ENCODE peak calls at places on chromosomes 3 and 15, in four cellular contexts. A, E, I and B are unnamed samples.

GRCh38 chr15:90481023-90481422 is 48.7 kb upstream of the CRTC3 start:
- DNase-seq in A (no peak), E (no peak), I (no peak), B (no peak)

GRCh38 chr3:128879125-128879969 is at the start of gene ACAD9:
- DNase-seq in A (peak; percentile 98), E (peak; percentile 95), I (peak; percentile 97), B (peak; percentile 97)

GRCh38 chr3:160643994-160644393 is 33.0 kb upstream of the ARL14 start:
- DNase-seq in A (peak; percentile 19), E (no peak), I (no peak), B (no peak)

GRCh38 chr15:92958105-92958504 is 58.0 kb downstream of the CHD2 start:
- DNase-seq in A (no peak), E (no peak), I (no peak), B (no peak)

GRCh38 chr3:58299839-58300516 is 6.1 kb upstream of the RPP14 start:
- DNase-seq in A (peak; percentile 32), E (peak; percentile 26), I (no peak), B (no peak)

GRCh38 chr3:128455786-128456748 is 10.6 kb downstream of the DNAJB8 start:
- DNase-seq in A (no peak), E (no peak), I (no peak), B (no peak)

GRCh38 chr3:184003187-184003967 is 14.3 kb downstream of the ABCC5 start:
- DNase-seq in A (peak; percentile 78), E (no peak), I (no peak), B (no peak)

GRCh38 chr3:53331871-53332270 is 15.5 kb downstream of the DCP1A start:
- DNase-seq in A (no peak), E (no peak), I (no peak), B (no peak)

GRCh38 chr15:64856429-64857145 is 14.9 kb downstream of the PLEKHO2 start:
- DNase-seq in A (peak; percentile 66), E (no peak), I (no peak), B (no peak)

GRCh38 chr3:191085091-191085490 is 114.0 kb upstream of the OSTN start:
- DNase-seq in A (no peak), E (peak; percentile 53), I (no peak), B (no peak)

GRCh38 chr3:6601374-6601773 is 259.5 kb upstream of the GRM7 start:
- DNase-seq in A (no peak), E (no peak), I (no peak), B (no peak)

GRCh38 chr3:114333180-114333922 is 39.5 kb downstream of the TIGIT start:
- DNase-seq in A (no peak), E (peak; percentile 21), I (no peak), B (no peak)

GRCh38 chr3:102193255-102193654 is 241.6 kb upstream of the ZPLD1 start:
- DNase-seq in A (no peak), E (no peak), I (no peak), B (no peak)

GRCh38 chr15:74402337-74402839 is 31.4 kb downstream of the SEMA7A start:
- DNase-seq in A (no peak), E (no peak), I (no peak), B (no peak)

GRCh38 chr3:37730825-37731224 is 130.9 kb upstream of the CTDSPL start:
- DNase-seq in A (no peak), E (no peak), I (no peak), B (peak; percentile 11)

GRCh38 chr3:155853214-155854146 is 747 bp downstream of the SLC33A1 start:
- DNase-seq in A (peak; percentile 70), E (no peak), I (peak; percentile 34), B (no peak)

GRCh38 chr3:14403636-14404395 is 1.4 kb downstream of the SLC6A6 start:
- DNase-seq in A (no peak), E (no peak), I (peak; percentile 70), B (peak; percentile 83)

GRCh38 chr3:169432692-169433432 is 230.7 kb downstream of the MECOM start:
- DNase-seq in A (no peak), E (no peak), I (no peak), B (no peak)

GRCh38 chr15:98799461-98799971 is 151.2 kb downstream of the IGF1R start:
- DNase-seq in A (peak; percentile 85), E (no peak), I (no peak), B (peak; percentile 35)

GRCh38 chr15:98799991-98800390 is 151.7 kb downstream of the IGF1R start:
- DNase-seq in A (peak; percentile 41), E (no peak), I (no peak), B (peak; percentile 17)

GRCh38 chr15:98802187-98802586 is 153.8 kb downstream of the IGF1R start:
- DNase-seq in A (no peak), E (no peak), I (no peak), B (no peak)

GRCh38 chr15:98801234-98801561 is 152.9 kb downstream of the IGF1R start:
- DNase-seq in A (peak; percentile 67), E (no peak), I (no peak), B (peak; percentile 17)

GRCh38 chr15:98800437-98801233 is 152.3 kb downstream of the IGF1R start:
- DNase-seq in A (peak; percentile 95), E (peak; percentile 79), I (peak; percentile 27), B (peak; percentile 75)
- H3K4me3 ChIP-seq in A (no peak overlapping the region), E (peak overlapping the region; percentile 5), I (peak overlapping the region; percentile 46), B (peak overlapping the region; percentile 17)

DNA sequence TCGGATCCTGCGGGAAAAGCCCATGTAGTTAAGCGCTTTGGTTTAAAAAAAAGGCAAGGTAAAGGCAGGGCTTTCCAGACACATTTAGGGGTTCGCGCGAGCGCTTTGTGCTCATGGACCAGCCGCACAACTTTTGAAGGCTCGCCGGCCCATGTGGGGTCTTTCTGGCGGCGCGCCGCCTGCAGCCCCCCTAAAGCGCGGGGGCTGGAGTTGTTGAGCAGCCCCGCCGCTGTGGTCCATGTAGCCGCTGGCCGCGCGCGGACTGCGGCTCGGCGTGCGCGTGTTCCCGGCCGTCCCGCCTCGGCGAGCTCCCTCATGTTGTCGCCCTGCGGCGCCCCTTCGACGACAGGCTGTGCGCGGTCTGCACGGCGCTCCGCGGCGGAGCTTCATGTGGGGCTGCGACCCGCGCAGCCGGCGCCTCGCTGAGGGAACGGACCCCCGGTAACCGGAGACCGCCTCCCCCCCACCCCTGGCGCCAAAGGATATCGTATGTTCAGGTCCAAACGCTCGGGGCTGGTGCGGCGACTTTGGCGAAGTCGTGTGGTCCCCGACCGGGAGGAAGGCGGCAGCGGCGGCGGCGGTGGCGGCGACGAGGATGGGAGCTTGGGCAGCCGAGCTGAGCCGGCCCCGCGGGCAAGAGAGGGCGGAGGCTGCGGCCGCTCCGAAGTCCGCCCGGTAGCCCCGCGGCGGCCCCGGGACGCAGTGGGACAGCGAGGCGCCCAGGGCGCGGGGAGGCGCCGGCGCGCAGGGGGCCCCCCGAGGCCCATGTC is 919 bp downstream of the SMAD6 start:
- DNase-seq in A (no peak), E (no peak), I (peak; percentile 29), B (no peak)
- H3K4me3 ChIP-seq in A (peak overlapping the region; percentile 91), E (peak overlapping the region; percentile 66), I (peak overlapping the region; percentile 85), B (peak overlapping the region; percentile 93)

GRCh38 chr15:45429974-45430792 is 51.8 kb upstream of the GATM start:
- DNase-seq in A (peak; percentile 56), E (no peak), I (peak; percentile 71), B (no peak)
- H3K4me3 ChIP-seq in A (no peak overlapping the region), E (peak overlapping the region; percentile 43), I (peak overlapping the region; percentile 58), B (peak overlapping the region; percentile 70)

DNA sequence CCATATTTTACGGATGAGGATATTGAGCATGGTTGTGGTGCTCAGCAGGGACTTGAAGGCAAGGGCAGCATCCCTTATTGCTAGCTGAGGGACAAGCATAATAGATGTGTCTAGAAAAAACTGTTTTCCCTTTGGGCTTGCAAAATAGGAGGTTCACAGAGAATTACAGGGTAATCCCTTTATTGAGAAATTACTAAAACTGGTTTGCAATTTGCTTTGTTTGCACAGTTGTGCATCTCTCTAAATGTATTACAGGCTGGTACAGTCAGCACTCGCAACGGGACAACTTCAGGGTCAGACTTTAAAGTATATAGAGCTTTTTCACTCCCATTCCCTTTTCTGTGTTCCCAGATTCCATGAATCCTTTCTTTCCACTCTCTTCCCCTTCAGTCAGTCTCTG is 51.3 kb downstream of the SUCNR1 start:
- DNase-seq in A (no peak), E (no peak), I (no peak), B (no peak)
- H3K4me3 ChIP-seq in A (no peak overlapping the region), E (no peak overlapping the region), I (no peak overlapping the region), B (no peak overlapping the region)

GRCh38 chr15:62456011-62456920 is 291.2 kb upstream of the C2CD4B start:
- DNase-seq in A (no peak), E (no peak), I (no peak), B (no peak)
- H3K4me3 ChIP-seq in A (no peak overlapping the region), E (no peak overlapping the region), I (peak overlapping the region; percentile 42), B (no peak overlapping the region)

DNA sequence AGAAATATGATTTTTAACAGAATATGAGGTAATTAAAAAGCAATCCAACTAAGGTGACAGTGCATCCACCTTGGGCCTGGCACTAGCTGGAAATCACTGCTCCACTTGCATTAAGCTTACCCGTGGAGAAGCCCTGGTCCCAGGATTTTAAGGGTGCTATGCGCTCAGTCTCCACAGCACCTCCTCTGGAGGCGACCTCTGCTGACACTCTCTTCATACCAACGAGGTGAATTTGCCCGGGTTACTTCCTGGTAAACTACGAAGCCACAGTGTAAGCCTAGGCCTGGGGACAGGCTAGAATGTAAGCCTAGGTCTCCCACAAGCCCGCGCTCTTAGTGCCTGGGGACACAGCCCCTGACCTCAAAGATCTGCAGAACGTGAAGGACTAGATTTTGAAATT is 793 bp downstream of the APOD start:
- DNase-seq in A (peak; percentile 65), E (no peak), I (no peak), B (no peak)
- H3K4me3 ChIP-seq in A (no peak overlapping the region), E (no peak overlapping the region), I (peak overlapping the region; percentile 56), B (peak overlapping the region; percentile 41)

DNA sequence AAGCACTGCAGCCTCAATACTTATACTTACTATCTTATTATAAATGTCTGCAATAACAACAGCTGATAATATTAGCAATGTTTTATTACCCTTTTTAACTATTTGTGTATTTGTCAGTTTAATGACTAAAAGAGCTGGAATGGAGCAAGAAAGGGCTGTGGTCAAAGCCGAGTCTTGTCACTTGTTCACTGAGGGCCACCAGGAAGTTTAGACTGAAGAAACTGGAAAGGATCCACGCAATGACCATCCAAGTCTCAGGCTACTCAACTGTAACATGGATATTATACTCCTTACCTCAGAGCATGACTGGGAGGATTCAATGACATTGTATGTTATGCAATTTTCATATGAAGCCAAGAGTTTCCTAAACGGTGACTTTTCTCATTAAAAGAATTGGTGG is 90.4 kb downstream of the TJP1 start:
- DNase-seq in A (no peak), E (no peak), I (no peak), B (no peak)
- H3K4me3 ChIP-seq in A (no peak overlapping the region), E (no peak overlapping the region), I (no peak overlapping the region), B (no peak overlapping the region)

DNA sequence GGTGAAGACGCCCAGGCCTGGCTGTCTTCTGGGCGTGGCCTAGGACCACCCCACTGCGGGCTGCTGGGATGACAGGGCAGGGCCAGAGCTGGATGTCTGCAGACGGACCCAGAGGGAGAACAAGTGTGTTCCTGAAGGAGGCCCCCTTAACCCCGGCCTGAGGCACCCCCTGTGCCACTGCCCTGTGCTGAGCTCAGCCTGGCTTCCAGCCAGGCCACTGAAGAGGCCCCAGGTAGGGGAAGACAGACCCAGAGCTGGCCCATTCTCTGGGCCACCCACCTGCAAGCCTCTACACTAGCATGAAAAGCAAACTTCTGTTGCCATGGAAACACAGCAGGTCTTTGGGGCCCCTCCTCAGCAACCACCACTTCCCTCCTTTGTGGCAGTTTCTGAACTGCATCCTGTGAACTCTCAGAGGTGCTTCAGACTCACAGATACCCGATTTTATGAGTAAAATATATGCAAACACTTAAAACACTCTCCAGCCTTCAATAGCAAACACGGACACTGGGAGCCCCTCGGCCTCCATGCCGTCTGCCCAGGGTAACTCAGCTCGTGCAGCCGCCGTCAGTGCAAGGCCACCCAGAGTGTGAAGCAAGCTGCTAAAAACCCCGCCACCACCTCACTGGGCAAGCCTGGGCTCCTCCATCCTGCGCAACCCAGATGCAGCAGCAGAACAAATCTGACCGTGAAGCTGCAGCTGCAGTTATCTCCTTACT is 42.5 kb downstream of the CMTM6 start:
- DNase-seq in A (peak; percentile 97), E (no peak), I (no peak), B (no peak)
- H3K4me3 ChIP-seq in A (no peak overlapping the region), E (no peak overlapping the region), I (no peak overlapping the region), B (no peak overlapping the region)